ENCODE peak calls at places on chromosomes 2 and 18, in ten cellular contexts. I is A549; G is activated CD4-positive, alpha-beta T cell treated with anti-CD3 and anti-CD28 coated beads, Interleukin-2, amount 50 U/mL, for 48 hours; S is NCI-H2029; A is NCI-H774; H is aorta; R is MCF 10A; L is NCI-H526 treated with DMSO at 0.1 percent for 48 hours; E is pancreas; N is epithelial cell of esophagus. O is an unnamed sample.
A peak's percentile ranks its signal among the peaks of the same experiment; 100 is the strongest.

GRCh38 chr2:62343636-62344349 is 147.9 kb downstream of the B3GNT2 start:
- DNase-seq in G (no peak), L (peak; percentile 93), N (peak; percentile 27), H (no peak), E (no peak), R (no peak), S (no peak), A (no peak), I (no peak), O (no peak)

GRCh38 chr2:15874311-15874710 is 66.0 kb upstream of the MYCN start:
- DNase-seq in A (no peak), L (no peak), I (no peak), N (peak; percentile 50), E (no peak), R (no peak), H (no peak), S (no peak), G (no peak), O (peak; percentile 17)

GRCh38 chr2:5520352-5520996 is 171.7 kb upstream of the SOX11 start:
- DNase-seq in N (no peak), H (no peak), E (no peak), G (no peak), A (no peak), S (no peak), R (no peak), I (no peak), L (no peak), O (no peak)

GRCh38 chr2:117856415-117857210 is 42.1 kb downstream of the DDX18 start:
- DNase-seq in E (no peak), H (no peak), R (peak; percentile 91), I (peak; percentile 46), S (no peak), L (no peak), G (no peak), A (no peak), N (peak; percentile 89), O (peak; percentile 83)

GRCh38 chr18:12308386-12309100 is 502 bp downstream of the TUBB6 start:
- DNase-seq in H (peak; percentile 96), N (peak; percentile 84), A (no peak), R (peak; percentile 85), I (peak; percentile 43), L (no peak), E (peak; percentile 88), G (peak; percentile 39), S (no peak), O (peak; percentile 79)

GRCh38 chr2:46002507-46002883 is 294.7 kb upstream of the EPAS1 start:
- DNase-seq in L (no peak), I (no peak), G (no peak), H (no peak), E (no peak), S (peak; percentile 72), N (peak; percentile 43), R (no peak), A (peak; percentile 26), O (peak; percentile 11)

GRCh38 chr2:19671907-19672306 is 229.9 kb downstream of the TTC32 start:
- DNase-seq in G (no peak), L (no peak), A (no peak), H (no peak), I (no peak), R (no peak), E (no peak), S (no peak), N (no peak), O (no peak)

GRCh38 chr2:135586148-135586547 is 54.9 kb downstream of the R3HDM1 start:
- DNase-seq in I (no peak), L (peak; percentile 33), S (peak; percentile 2), H (no peak), R (no peak), G (no peak), N (peak; percentile 1), E (no peak), A (peak; percentile 15), O (no peak)

GRCh38 chr2:217366996-217367395 is 507.1 kb upstream of the TNP1 start:
- DNase-seq in H (no peak), E (no peak), A (no peak), G (no peak), S (no peak), I (no peak), L (no peak), N (peak; percentile 73), R (peak; percentile 2), O (peak; percentile 58)

GRCh38 chr2:179275280-179276013 is 10.8 kb upstream of the SESTD1 start:
- DNase-seq in I (no peak), S (no peak), A (no peak), H (no peak), G (no peak), R (no peak), N (no peak), L (no peak), E (no peak), O (no peak)

GRCh38 chr2:120344991-120345975 is 653 bp upstream of the INHBB start:
- DNase-seq in A (peak; percentile 42), R (peak; percentile 7), I (no peak), H (no peak), N (no peak), S (no peak), L (peak; percentile 49), G (peak; percentile 25), E (no peak), O (no peak)

GRCh38 chr2:240479111-240479501 is 43.6 kb downstream of the GPC1 start:
- DNase-seq in S (no peak), A (no peak), E (peak; percentile 54), G (no peak), I (no peak), R (no peak), N (no peak), H (peak; percentile 63), L (no peak), O (no peak)

GRCh38 chr2:119512946-119513345 is 11.3 kb downstream of the SCTR start:
- DNase-seq in N (no peak), G (no peak), I (no peak), L (no peak), S (no peak), A (no peak), H (no peak), E (no peak), R (no peak), O (no peak)

GRCh38 chr2:183093857-183094657 is 15.5 kb downstream of the DUSP19 start:
- DNase-seq in L (no peak), E (no peak), R (peak; percentile 47), A (no peak), H (no peak), N (peak; percentile 54), S (no peak), I (no peak), G (no peak), O (peak; percentile 8)

GRCh38 chr2:165961818-165962217 is 8.2 kb upstream of the TTC21B start:
- DNase-seq in H (no peak), S (no peak), R (no peak), N (no peak), E (no peak), I (no peak), A (no peak), G (no peak), L (no peak), O (no peak)

O was measured in mammary epithelial cell.